ENCODE peak calls at places on chromosomes 12 and 14, in eight cellular contexts. X is neural crest cell; V is AG08395; A is AG20443; T is natural killer cell; N is GM12865; W is amniotic epithelial cell; Q is stimulated activated CD4-positive, alpha-beta T cell treated with anti-CD3 and anti-CD28 coated beads, Interleukin-1b, Interleukin-23, amount 100 ng/mL, for 24 hours. S is an unnamed sample.

GRCh38 chr12:76422154-76422877 is 74.1 kb upstream of the BBS10 start:
- DNase-seq in X (no peak), V (no peak), A (no peak), T (no peak), N (no peak), W (peak), Q (no peak), S (no peak)

GRCh38 chr14:78851189-78851588 is 681.0 kb downstream of the NRXN3 start:
- DNase-seq in X (no peak), V (no peak), A (no peak), T (no peak), N (no peak), W (no peak), Q (no peak), S (no peak)

GRCh38 chr14:71588576-71589215 is 343.5 kb upstream of the RGS6 start:
- DNase-seq in X (no peak), V (no peak), A (no peak), T (no peak), N (no peak), W (no peak), Q (no peak), S (no peak)

GRCh38 chr14:99467338-99468075 is 13.2 kb downstream of the SETD3 start:
- DNase-seq in X (no peak), V (no peak), A (no peak), T (no peak), N (no peak), W (no peak), Q (no peak), S (no peak)

GRCh38 chr12:91746976-91747375 is 398.7 kb downstream of the BTG1 start:
- DNase-seq in X (no peak), V (no peak), A (peak), T (no peak), N (no peak), W (no peak), Q (no peak), S (no peak)

GRCh38 chr12:2613674-2614073 is 181.1 kb upstream of the FKBP4 start:
- DNase-seq in X (no peak), V (peak), A (peak), T (no peak), N (peak), W (peak), Q (peak), S (no peak)

GRCh38 chr12:130669205-130669557 is 46.9 kb downstream of the RIMBP2 start:
- DNase-seq in X (no peak), V (no peak), A (no peak), T (no peak), N (no peak), W (no peak), Q (no peak), S (no peak)

GRCh38 chr14:96307434-96307833 is 51.4 kb downstream of the BDKRB1 start:
- DNase-seq in X (no peak), V (no peak), A (no peak), T (no peak), N (no peak), W (peak), Q (no peak), S (no peak)

GRCh38 chr12:19895609-19896008 is 456.3 kb downstream of the AEBP2 start:
- DNase-seq in X (no peak), V (no peak), A (no peak), T (no peak), N (no peak), W (no peak), Q (no peak), S (no peak)

GRCh38 chr14:52064174-52064573 is 4.7 kb downstream of the NID2 start:
- DNase-seq in X (no peak), V (no peak), A (no peak), T (no peak), N (no peak), W (no peak), Q (no peak), S (peak)

GRCh38 chr12:11763760-11764520 is 114.5 kb downstream of the ETV6 start:
- DNase-seq in X (no peak), V (peak), A (peak), T (no peak), N (no peak), W (peak), Q (no peak), S (no peak)

GRCh38 chr12:27998170-27999110 is 25.9 kb upstream of the PTHLH start:
- DNase-seq in X (no peak), V (no peak), A (no peak), T (no peak), N (no peak), W (no peak), Q (no peak), S (no peak)